ENCODE peak calls at places on chromosomes 6 and 20, in four cellular contexts. V is HepG2, B is GM12878, F is H1. X is an unnamed sample.

GRCh38 chr6:128432394-128432793 is 88.0 kb downstream of the PTPRK start:
- DNase-seq in V (no peak), B (no peak), F (no peak), X (no peak)

GRCh38 chr6:153167026-153167891 is 36.2 kb upstream of the RGS17 start:
- DNase-seq in V (peak), B (no peak), F (no peak), X (no peak)

GRCh38 chr6:139508576-139508975 is 134.1 kb upstream of the CITED2 start:
- DNase-seq in V (peak), B (no peak), F (no peak), X (no peak)

GRCh38 chr6:119310486-119311036 is 39.0 kb downstream of the MAN1A1 start:
- DNase-seq in V (no peak), B (no peak), F (no peak), X (no peak)

GRCh38 chr6:166786704-166787293 is 159.7 kb upstream of the RPS6KA2 start:
- DNase-seq in V (peak), B (peak), F (no peak), X (peak)

GRCh38 chr6:15303162-15303919 is 57.5 kb downstream of the JARID2 start:
- DNase-seq in V (no peak), B (no peak), F (peak), X (no peak)

GRCh38 chr6:15264902-15265761 is 19.3 kb downstream of the JARID2 start:
- DNase-seq in V (no peak), B (no peak), F (no peak), X (no peak)

GRCh38 chr20:48538058-48538825 is 289.6 kb downstream of the PREX1 start:
- DNase-seq in V (peak), B (no peak), F (no peak), X (no peak)

GRCh38 chr20:33343521-33343920 is 57.8 kb downstream of the CDK5RAP1 start:
- DNase-seq in V (no peak), B (no peak), F (no peak), X (no peak)

GRCh38 chr6:157614026-157614484 is 209.0 kb upstream of the SNX9 start:
- DNase-seq in V (peak), B (no peak), F (no peak), X (no peak)

GRCh38 chr6:106281088-106281487 is 44.5 kb downstream of the ATG5 start:
- DNase-seq in V (no peak), B (no peak), F (no peak), X (no peak)

GRCh38 chr6:8930009-8930408 is 494.7 kb upstream of the SLC35B3 start:
- DNase-seq in V (no peak), B (no peak), F (no peak), X (no peak)

GRCh38 chr6:134663800-134664535 is 285.9 kb downstream of the ALDH8A1 start:
- DNase-seq in V (no peak), B (no peak), F (no peak), X (no peak)

GRCh38 chr20:44092551-44093248 is 94.3 kb downstream of the JPH2 start:
- DNase-seq in V (peak), B (no peak), F (no peak), X (peak)

GRCh38 chr6:309947-310346 is 17.7 kb downstream of the DUSP22 start:
- DNase-seq in V (no peak), B (no peak), F (no peak), X (no peak)

GRCh38 chr6:135909737-135910387 is 58.4 kb downstream of the PDE7B start:
- DNase-seq in V (peak), B (peak), F (peak), X (peak)

GRCh38 chr6:1396952-1397868 is 7.8 kb downstream of the FOXF2 start:
- DNase-seq in V (peak), B (peak), F (peak), X (peak)

GRCh38 chr6:68967549-68968300 is 332.6 kb downstream of the ADGRB3 start:
- DNase-seq in V (peak), B (peak), F (peak), X (peak)

GRCh38 chr6:113672691-113673149 is 184.4 kb upstream of the MARCKS start:
- DNase-seq in V (peak), B (no peak), F (no peak), X (peak)

GRCh38 chr20:41869261-41869660 is 251.1 kb upstream of the CHD6 start:
- DNase-seq in V (no peak), B (no peak), F (no peak), X (no peak)

GRCh38 chr6:109183109-109183508 is 87.8 kb downstream of the CEP57L1 start:
- DNase-seq in V (no peak), B (no peak), F (no peak), X (no peak)

GRCh38 chr6:68976260-68976659 is 341.2 kb downstream of the ADGRB3 start:
- DNase-seq in V (no peak), B (no peak), F (no peak), X (no peak)

GRCh38 chr6:153108320-153108719 is 22.8 kb downstream of the RGS17 start:
- DNase-seq in V (no peak), B (no peak), F (no peak), X (peak)

GRCh38 chr6:168157272-168158007 is 78.4 kb upstream of the FRMD1 start:
- DNase-seq in V (no peak), B (no peak), F (peak), X (no peak)

GRCh38 chr20:38791291-38791690 is 14.2 kb upstream of the PPP1R16B start:
- DNase-seq in V (no peak), B (no peak), F (no peak), X (no peak)

GRCh38 chr6:156154896-156155295 is 622.3 kb upstream of the ARID1B start:
- DNase-seq in V (no peak), B (no peak), F (no peak), X (no peak)

GRCh38 chr20:46056970-46057855 is 28.2 kb downstream of the SLC12A5 start:
- DNase-seq in V (no peak), B (no peak), F (peak), X (no peak)

GRCh38 chr6:53312355-53312754 is 36.4 kb downstream of the ELOVL5 start:
- DNase-seq in V (no peak), B (no peak), F (no peak), X (peak)

GRCh38 chr6:74764486-74764885 is 441.4 kb downstream of the COL12A1 start:
- DNase-seq in V (no peak), B (no peak), F (no peak), X (no peak)

GRCh38 chr6:118468682-118469465 is 79.2 kb upstream of the PLN start:
- DNase-seq in V (peak), B (no peak), F (no peak), X (no peak)

GRCh38 chr6:56062856-56063255 is 184.5 kb downstream of the COL21A1 start:
- DNase-seq in V (no peak), B (no peak), F (no peak), X (no peak)

GRCh38 chr20:35551485-35551884 is 9.6 kb downstream of the ERGIC3 start:
- DNase-seq in V (no peak), B (no peak), F (no peak), X (no peak)

GRCh38 chr20:63189322-63189642 is 26.6 kb downstream of the YTHDF1 start:
- DNase-seq in V (no peak), B (no peak), F (no peak), X (no peak)

GRCh38 chr6:144742779-144743178 is 457.6 kb downstream of the UTRN start:
- DNase-seq in V (no peak), B (no peak), F (no peak), X (no peak)

GRCh38 chr6:144746902-144747469 is 461.9 kb downstream of the UTRN start:
- DNase-seq in V (no peak), B (no peak), F (no peak), X (no peak)

GRCh38 chr6:144741659-144742058 is 456.5 kb downstream of the UTRN start:
- DNase-seq in V (peak), B (no peak), F (no peak), X (no peak)

GRCh38 chr6:144745434-144745833 is 460.3 kb downstream of the UTRN start:
- DNase-seq in V (no peak), B (no peak), F (no peak), X (no peak)

DNA sequence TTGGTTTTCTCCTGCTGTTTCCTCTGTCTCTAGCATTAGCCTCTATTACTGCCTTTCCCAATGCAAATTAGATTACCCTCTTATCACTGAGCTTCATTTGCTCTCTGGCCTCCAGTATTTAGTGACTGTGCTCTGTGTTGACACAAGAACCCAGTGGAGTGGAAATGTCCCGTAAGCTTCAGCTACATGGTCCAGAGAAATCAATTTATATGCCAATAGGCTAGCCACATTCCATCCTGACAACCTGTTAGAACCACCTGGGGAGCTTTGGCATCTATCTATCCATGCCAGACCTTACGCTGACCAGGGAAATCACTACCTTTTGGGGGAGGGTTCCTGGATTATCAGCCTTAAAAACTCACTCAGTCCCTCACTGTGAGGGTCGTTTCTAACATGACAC is 459.6 kb downstream of the UTRN start:
- DNase-seq in V (peak), B (no peak), F (no peak), X (no peak)
- TF ChIP-seq TCF12 in V (no peak), B (no peak), F (no peak), X (no peak)

DNA sequence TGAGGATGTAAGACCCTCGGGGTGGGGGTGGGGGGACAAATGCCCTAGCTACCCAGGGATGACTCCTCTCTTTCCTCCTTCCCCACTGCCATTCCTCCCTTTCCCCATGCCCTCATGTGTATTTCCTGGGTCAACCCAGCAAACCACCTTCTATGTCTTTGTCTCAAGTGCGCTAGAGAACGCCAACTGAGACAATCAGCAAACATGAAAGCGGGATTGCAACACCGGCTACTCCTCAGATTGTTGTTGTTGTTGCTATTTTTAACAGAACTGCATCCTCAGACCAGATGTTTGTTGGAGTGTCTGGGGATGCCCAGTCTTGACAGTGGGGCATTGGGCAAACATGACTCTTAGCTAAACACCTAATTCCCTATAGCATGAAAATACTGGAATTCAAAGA is 39.3 kb upstream of the HIVEP1 start:
- DNase-seq in V (no peak), B (no peak), F (no peak), X (no peak)
- TF ChIP-seq TCF12 in V (no peak), B (no peak), F (no peak), X (no peak)

GRCh38 chr20:10681466-10681865 is 7.7 kb upstream of the JAG1 start:
- DNase-seq in V (no peak), B (no peak), F (no peak), X (no peak)
- TF ChIP-seq TCF12 in V (no peak), B (no peak), F (no peak), X (no peak)

DNA sequence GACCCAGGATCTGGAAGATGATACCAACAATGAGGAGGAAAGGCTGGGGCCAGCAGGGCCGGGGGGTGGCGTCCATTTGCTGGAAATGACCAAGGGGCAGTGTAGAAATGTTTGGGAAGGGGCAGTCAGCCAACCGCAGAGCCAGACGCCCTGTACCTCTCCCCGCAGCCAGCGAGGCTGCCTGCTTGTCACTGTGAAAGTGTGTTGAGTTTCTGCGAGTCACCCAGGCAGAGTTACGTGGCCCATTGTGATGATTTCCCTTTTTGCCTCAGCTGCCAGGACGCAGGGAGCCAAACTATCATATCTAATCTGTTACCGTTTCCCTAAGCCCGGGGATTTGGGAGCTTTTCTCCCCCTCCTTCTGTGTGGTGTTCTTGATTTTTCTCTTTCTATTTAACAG is 67.9 kb upstream of the APCDD1L start:
- DNase-seq in V (no peak), B (no peak), F (no peak), X (no peak)
- TF ChIP-seq TCF12 in V (no peak), B (no peak), F (no peak), X (no peak)